ENCODE peak calls at places on chromosomes 4 and X, in eight cellular contexts. H is effector memory CD8-positive, alpha-beta T cell; E is CD14-positive monocyte; M is HFFc6; Q is GM04503; Y is NAMALWA; V is H54; X is AG08395. L is an unnamed sample.
A peak's percentile ranks its signal among the peaks of the same experiment; 100 is the strongest.

GRCh38 chrX:46436744-46437143 is 108.5 kb downstream of the ZNF674 start:
- DNase-seq in H (no peak), E (no peak), M (no peak), Q (no peak), Y (no peak), V (no peak), X (no peak), L (no peak)

GRCh38 chrX:39984191-39984956 is 113.4 kb downstream of the BCOR start:
- DNase-seq in H (no peak), E (no peak), M (no peak), Q (peak; percentile 25), Y (no peak), V (no peak), X (peak; percentile 47), L (no peak)

GRCh38 chrX:150525061-150525919 is 43.1 kb upstream of the MTM1 start:
- DNase-seq in H (no peak), E (no peak), M (no peak), Q (no peak), Y (no peak), V (no peak), X (no peak), L (no peak)

GRCh38 chr4:182194115-182194834 is 48.9 kb upstream of the TENM3 start:
- DNase-seq in H (no peak), E (no peak), M (no peak), Q (no peak), Y (no peak), V (no peak), X (no peak), L (no peak)

GRCh38 chrX:45747905-45748304 is 547.2 kb upstream of the DIPK2B start:
- DNase-seq in H (no peak), E (no peak), M (no peak), Q (no peak), Y (no peak), V (no peak), X (no peak), L (no peak)

GRCh38 chr4:168917150-168917779 is 92.8 kb downstream of the CBR4 start:
- DNase-seq in H (no peak), E (no peak), M (peak; percentile 22), Q (no peak), Y (peak; percentile 54), V (no peak), X (peak; percentile 58), L (peak; percentile 48)

GRCh38 chr4:28686618-28687017 is 1826.0 kb downstream of the STIM2 start:
- DNase-seq in H (no peak), E (no peak), M (peak; percentile 43), Q (no peak), Y (peak; percentile 62), V (peak; percentile 15), X (peak; percentile 13), L (no peak)

GRCh38 chr4:69025191-69025998 is 70.9 kb upstream of the UGT2B7 start:
- DNase-seq in H (no peak), E (no peak), M (no peak), Q (no peak), Y (peak; percentile 51), V (no peak), X (no peak), L (no peak)

L was measured in fibroblast of gingiva.